ENCODE peak calls at places on chromosomes 7 and 10, in five cellular contexts. Y is RCC 7860, W is tibial artery, F is cardiac muscle cell, I is colonic mucosa. V is an unnamed sample.

GRCh38 chr7:55570218-55570873 is 2.0 kb downstream of the VOPP1 start:
- DNase-seq in F (no peak), I (no peak), Y (peak), W (no peak), V (no peak)

GRCh38 chr7:131488361-131488760 is 68.1 kb downstream of the PODXL start:
- DNase-seq in W (no peak), Y (no peak), F (no peak), I (no peak), V (peak)

GRCh38 chr7:3134715-3135114 is 91.0 kb upstream of the CARD11 start:
- DNase-seq in Y (no peak), W (no peak), F (no peak), I (no peak), V (peak)

GRCh38 chr7:44881610-44882009 is 3.7 kb downstream of the PURB start:
- DNase-seq in F (peak), W (no peak), Y (peak), I (no peak), V (peak)

GRCh38 chr10:79350407-79351154 is 3.3 kb downstream of the PPIF start:
- DNase-seq in I (peak), Y (no peak), F (no peak), W (no peak), V (no peak)

GRCh38 chr7:141695803-141696289 is 6.1 kb downstream of the DENND11 start:
- DNase-seq in F (no peak), I (peak), Y (peak), W (no peak), V (no peak)

GRCh38 chr10:102267748-102268147 is 22.4 kb downstream of the GBF1 start:
- DNase-seq in Y (peak), I (no peak), F (peak), W (no peak), V (no peak)

GRCh38 chr7:116209561-116210070 is 723 bp upstream of the TES start:
- DNase-seq in I (no peak), W (no peak), F (no peak), Y (no peak), V (no peak)

GRCh38 chr7:111840528-111840927 is 278.2 kb upstream of the IMMP2L start:
- DNase-seq in F (no peak), Y (no peak), I (no peak), W (no peak), V (no peak)

GRCh38 chr7:103504505-103505135 is 58.6 kb upstream of the SLC26A5 start:
- DNase-seq in I (no peak), F (no peak), Y (no peak), W (no peak), V (no peak)

GRCh38 chr7:22586806-22587180 is 86.8 kb upstream of the STEAP1B start:
- DNase-seq in I (no peak), W (no peak), Y (no peak), F (peak), V (no peak)

GRCh38 chr10:93186631-93187030 is 112.9 kb downstream of the CYP26A1 start:
- DNase-seq in Y (no peak), I (no peak), W (no peak), F (peak), V (no peak)

GRCh38 chr10:72691470-72692056 is 380 bp upstream of the MCU start:
- DNase-seq in F (no peak), I (no peak), W (no peak), Y (no peak), V (peak)

GRCh38 chr10:127133672-127134500 is 62.5 kb downstream of the INSYN2A start:
- DNase-seq in Y (no peak), I (no peak), W (no peak), F (no peak), V (no peak)

GRCh38 chr10:28915989-28916588 is 238.8 kb downstream of the BAMBI start:
- DNase-seq in F (no peak), W (no peak), I (no peak), Y (no peak), V (no peak)

GRCh38 chr10:121154846-121155245 is 303.7 kb downstream of the WDR11 start:
- DNase-seq in F (peak), I (peak), Y (peak), W (no peak), V (no peak)

GRCh38 chr7:13742719-13743640 is 246.5 kb downstream of the ETV1 start:
- DNase-seq in I (peak), F (peak), Y (peak), W (no peak), V (peak)

GRCh38 chr7:93159490-93159889 is 11.3 kb upstream of the SAMD9L start:
- DNase-seq in I (no peak), Y (no peak), W (no peak), F (peak), V (peak)

GRCh38 chr10:121490906-121491519 is 107.2 kb downstream of the FGFR2 start:
- DNase-seq in Y (no peak), I (no peak), F (peak), W (no peak), V (no peak)

GRCh38 chr7:27782849-27783248 is 42.9 kb downstream of the TAX1BP1 start:
- DNase-seq in W (no peak), F (no peak), Y (no peak), I (no peak), V (no peak)

GRCh38 chr10:111455776-111456426 is 379.1 kb downstream of the ADRA2A start:
- DNase-seq in I (no peak), W (peak), Y (no peak), F (no peak), V (no peak)

GRCh38 chr7:2955177-2955768 is 88.4 kb downstream of the CARD11 start:
- DNase-seq in I (no peak), W (no peak), Y (no peak), F (no peak), V (no peak)

GRCh38 chr10:24363070-24363469 is 154.1 kb downstream of the KIAA1217 start:
- DNase-seq in W (no peak), I (no peak), F (peak), Y (no peak), V (no peak)

GRCh38 chr7:1144269-1144771 is 15.7 kb downstream of the ZFAND2A start:
- DNase-seq in I (no peak), W (no peak), F (peak), Y (no peak), V (no peak)

GRCh38 chr10:22821501-22821900 is 106.4 kb upstream of the ARMC3 start:
- DNase-seq in I (no peak), Y (no peak), F (peak), W (no peak), V (peak)

GRCh38 chr10:71847418-71847817 is 3.6 kb downstream of the PSAP start:
- DNase-seq in F (no peak), W (no peak), Y (no peak), I (no peak), V (no peak)

GRCh38 chr10:12716042-12716441 is 285.5 kb downstream of the CCDC3 start:
- DNase-seq in W (no peak), F (no peak), I (no peak), Y (no peak), V (no peak)

GRCh38 chr10:68897336-68897741 is 3.8 kb upstream of the DDX50 start:
- DNase-seq in F (peak), Y (peak), I (peak), W (peak), V (peak)

GRCh38 chr7:151839511-151839921 is 37.4 kb downstream of the PRKAG2 start:
- DNase-seq in Y (no peak), F (no peak), I (no peak), W (no peak), V (no peak)

GRCh38 chr7:138979988-138980574 is 1.1 kb downstream of the KIAA1549 start:
- DNase-seq in F (peak), W (no peak), Y (no peak), I (no peak), V (no peak)

GRCh38 chr7:1692500-1693418 is 22.7 kb downstream of the ELFN1 start:
- DNase-seq in I (no peak), F (no peak), Y (no peak), W (no peak), V (no peak)

GRCh38 chr7:83574616-83575015 is 74.3 kb downstream of the SEMA3E start:
- DNase-seq in Y (no peak), W (no peak), F (no peak), I (no peak), V (no peak)

V was measured in A172.